ENCODE peak calls at places on chromosomes 3 and 15, in five cellular contexts. H is mammary epithelial cell, P is NB4, O is NCI-H1417, D is head of caudate nucleus. W is an unnamed sample.

GRCh38 chr15:86690566-86690965 is 610.9 kb downstream of the AGBL1 start:
- DNase-seq in H (peak; percentile 17), P (peak; percentile 30), O (no peak), D (no peak), W (no peak)

GRCh38 chr3:62755285-62755684 is 119.9 kb downstream of the CADPS start:
- DNase-seq in H (peak; percentile 55), P (no peak), O (peak; percentile 56), D (no peak), W (no peak)

GRCh38 chr3:140708815-140709214 is 31.0 kb downstream of the TRIM42 start:
- DNase-seq in H (no peak), P (no peak), O (no peak), D (no peak), W (no peak)

GRCh38 chr15:28944286-28944685 is 58.5 kb downstream of the APBA2 start:
- DNase-seq in H (no peak), P (no peak), O (no peak), D (no peak), W (no peak)

GRCh38 chr3:189530822-189531221 is 100.4 kb upstream of the TP63 start:
- DNase-seq in H (peak; percentile 79), P (no peak), O (no peak), D (no peak), W (peak; percentile 2)

GRCh38 chr15:79682851-79683288 is 213.9 kb downstream of the MTHFS start:
- DNase-seq in H (peak; percentile 17), P (no peak), O (no peak), D (no peak), W (no peak)

GRCh38 chr3:124032351-124032880 is 40.5 kb upstream of the ROPN1 start:
- DNase-seq in H (no peak), P (no peak), O (peak; percentile 76), D (peak; percentile 34), W (no peak)

GRCh38 chr15:65087873-65088642 is 11.5 kb downstream of the KBTBD13 start:
- DNase-seq in H (no peak), P (no peak), O (no peak), D (no peak), W (no peak)

GRCh38 chr3:30286007-30286669 is 320.3 kb upstream of the TGFBR2 start:
- DNase-seq in H (peak; percentile 93), P (peak; percentile 86), O (no peak), D (no peak), W (peak; percentile 45)

GRCh38 chr3:192408721-192409151 is 318.6 kb downstream of the FGF12 start:
- DNase-seq in H (peak; percentile 2), P (no peak), O (no peak), D (peak; percentile 20), W (no peak)

GRCh38 chr3:57596495-57597239 is 477 bp downstream of the ARF4 start:
- DNase-seq in H (peak; percentile 87), P (peak; percentile 89), O (peak; percentile 40), D (peak; percentile 64), W (peak; percentile 81)

GRCh38 chr15:90432253-90432652 is 44.2 kb downstream of the IQGAP1 start:
- DNase-seq in H (peak; percentile 28), P (no peak), O (no peak), D (no peak), W (no peak)

GRCh38 chr3:30370681-30371271 is 235.6 kb upstream of the TGFBR2 start:
- DNase-seq in H (no peak), P (no peak), O (no peak), D (no peak), W (no peak)

GRCh38 chr3:32569540-32570425 is 875 bp downstream of the DYNC1LI1 start:
- DNase-seq in H (peak; percentile 66), P (peak; percentile 79), O (peak; percentile 25), D (peak; percentile 64), W (peak; percentile 65)

GRCh38 chr3:152466784-152467183 is 198.1 kb downstream of the MBNL1 start:
- DNase-seq in H (no peak), P (peak; percentile 50), O (no peak), D (no peak), W (peak; percentile 45)

GRCh38 chr15:37109952-37110630 is 9.7 kb upstream of the MEIS2 start:
- DNase-seq in H (no peak), P (no peak), O (peak; percentile 64), D (peak; percentile 61), W (no peak)

GRCh38 chr3:42755681-42756578 is 17.1 kb downstream of the CCDC13 start:
- DNase-seq in H (peak; percentile 14), P (peak; percentile 71), O (no peak), D (peak; percentile 62), W (peak; percentile 41)

GRCh38 chr3:31361391-31362273 is 171.1 kb upstream of the STT3B start:
- DNase-seq in H (peak; percentile 24), P (no peak), O (no peak), D (no peak), W (peak; percentile 15)

GRCh38 chr3:16936656-16937055 is 51.9 kb downstream of the PLCL2 start:
- DNase-seq in H (no peak), P (no peak), O (no peak), D (no peak), W (no peak)

GRCh38 chr3:31288641-31289100 is 244.1 kb upstream of the STT3B start:
- DNase-seq in H (peak; percentile 95), P (peak; percentile 88), O (no peak), D (peak; percentile 21), W (no peak)

GRCh38 chr15:52790941-52791751 is 1.0 kb upstream of the ONECUT1 start:
- DNase-seq in H (no peak), P (no peak), O (no peak), D (no peak), W (no peak)

GRCh38 chr3:51375571-51375970 is 9.5 kb upstream of the MANF start:
- DNase-seq in H (no peak), P (no peak), O (no peak), D (no peak), W (no peak)

GRCh38 chr15:34582461-34583357 is 742 bp downstream of the GOLGA8B start:
- DNase-seq in H (peak; percentile 50), P (peak; percentile 71), O (peak; percentile 84), D (no peak), W (peak; percentile 47)

GRCh38 chr3:185084883-185085282 is 68.0 kb downstream of the C3orf70 start:
- DNase-seq in H (peak; percentile 16), P (no peak), O (no peak), D (no peak), W (no peak)

GRCh38 chr3:156820687-156821070 is 5.5 kb upstream of the LEKR1 start:
- DNase-seq in H (no peak), P (peak; percentile 66), O (no peak), D (no peak), W (no peak)

GRCh38 chr3:100125539-100125938 is 11.2 kb upstream of the FILIP1L start:
- DNase-seq in H (no peak), P (no peak), O (no peak), D (no peak), W (no peak)

GRCh38 chr3:112763258-112763657 is 83.4 kb downstream of the CD200R1L start:
- DNase-seq in H (no peak), P (no peak), O (no peak), D (no peak), W (no peak)

GRCh38 chr15:60396964-60397771 is 618 bp downstream of the ANXA2 start:
- DNase-seq in H (peak; percentile 77), P (peak; percentile 72), O (peak; percentile 21), D (no peak), W (peak; percentile 85)

GRCh38 chr3:51955893-51956770 is 951 bp downstream of the GPR62 start:
- DNase-seq in H (peak; percentile 64), P (peak; percentile 53), O (no peak), D (peak; percentile 69), W (no peak)

GRCh38 chr3:106423321-106424225 is 554.8 kb upstream of the CBLB start:
- DNase-seq in H (peak; percentile 21), P (no peak), O (no peak), D (no peak), W (no peak)

GRCh38 chr3:196093271-196094111 is 11.6 kb upstream of the TFRC start:
- DNase-seq in H (no peak), P (peak; percentile 83), O (no peak), D (no peak), W (peak; percentile 19)